ENCODE peak calls at places on chromosomes 11 and 22, in four cellular contexts. E is H1, G is GM12878, R is HepG2. N is an unnamed sample.
A peak's percentile ranks its signal among the peaks of the same experiment; 100 is the strongest.

GRCh38 chr22:50323900-50324299 is 2.9 kb downstream of the DENND6B start:
- DNase-seq in G (no peak), R (no peak), E (no peak), N (no peak)

GRCh38 chr22:37148742-37149665 is 712 bp downstream of the IL2RB start:
- DNase-seq in R (no peak), G (no peak), E (no peak), N (no peak)

GRCh38 chr22:24969588-24970301 is 17.2 kb downstream of the KIAA1671 start:
- DNase-seq in E (no peak), R (peak; percentile 60), G (no peak), N (no peak)

GRCh38 chr11:45913514-45913913 is 4.2 kb downstream of the PEX16 start:
- DNase-seq in G (no peak), E (no peak), R (no peak), N (no peak)

GRCh38 chr11:13054278-13054677 is 45.2 kb downstream of the RASSF10 start:
- DNase-seq in R (no peak), E (no peak), G (no peak), N (no peak)

GRCh38 chr22:30781271-30781875 is 86.7 kb downstream of the OSBP2 start:
- DNase-seq in G (no peak), R (no peak), E (no peak), N (no peak)

GRCh38 chr11:69905611-69906452 is 86.6 kb upstream of the FGF3 start:
- DNase-seq in R (no peak), E (no peak), G (no peak), N (no peak)

GRCh38 chr11:117827521-117828511 is 3.3 kb upstream of the FXYD2 start:
- DNase-seq in E (peak; percentile 33), R (no peak), G (no peak), N (no peak)

GRCh38 chr11:60265373-60266214 is 14.9 kb upstream of the MS4A4A start:
- DNase-seq in E (no peak), G (peak; percentile 44), R (peak; percentile 8), N (peak; percentile 22)

GRCh38 chr11:86991341-86991740 is 36.1 kb upstream of the FZD4 start:
- DNase-seq in R (no peak), G (no peak), E (no peak), N (no peak)

GRCh38 chr11:64265176-64266160 is 14.1 kb downstream of the PLCB3 start:
- DNase-seq in E (no peak), R (no peak), G (no peak), N (no peak)

GRCh38 chr11:70082829-70083228 is 4.7 kb downstream of the ANO1 start:
- DNase-seq in E (no peak), G (no peak), R (no peak), N (no peak)

GRCh38 chr22:31680764-31681624 is 19.0 kb upstream of the PISD start:
- DNase-seq in E (no peak), G (no peak), R (no peak), N (no peak)

DNA sequence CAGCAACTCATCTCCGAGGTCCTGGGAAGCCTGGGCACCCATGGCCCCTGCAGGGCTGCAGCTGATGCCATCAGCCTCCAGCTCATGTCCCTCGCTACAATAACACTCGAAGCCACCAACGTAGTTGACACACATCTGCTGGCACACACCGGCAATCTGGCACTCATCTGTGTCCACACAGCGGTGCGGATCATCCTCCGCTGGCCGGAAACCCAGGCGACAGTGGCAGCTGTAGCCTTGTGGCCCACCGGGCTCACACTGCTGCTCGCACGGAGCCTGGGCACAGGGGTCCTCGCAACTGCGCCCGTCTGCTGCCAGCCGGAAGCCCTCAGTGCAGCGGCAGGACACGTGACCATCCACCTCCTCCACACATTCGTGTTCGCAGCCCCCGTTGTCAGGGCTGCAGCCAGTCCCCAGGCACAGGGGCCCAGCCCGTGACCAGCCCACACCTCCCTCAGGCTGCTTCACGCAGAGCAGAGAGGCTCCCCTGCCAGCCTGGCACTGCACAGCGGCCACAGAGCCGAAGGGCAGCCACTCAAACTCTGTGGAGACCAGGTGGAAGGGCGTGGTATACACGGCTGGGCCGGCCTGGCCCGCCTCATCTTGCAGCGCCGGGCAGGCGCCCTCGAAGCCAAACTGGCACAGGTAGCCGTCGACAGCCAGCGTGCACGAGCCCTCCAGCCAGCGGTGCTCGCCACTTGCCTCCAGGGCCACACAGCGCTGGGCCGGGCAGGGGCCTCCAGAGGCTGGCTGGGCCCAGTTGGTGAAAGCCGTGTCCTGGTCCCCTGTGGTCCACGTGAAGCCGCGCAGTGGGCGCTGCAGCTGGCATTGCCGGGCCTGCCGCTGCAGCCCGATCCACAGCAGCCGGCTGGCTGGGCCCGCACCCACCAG is 678 bp downstream of the CD248 start:
- DNase-seq in G (no peak), E (no peak), R (no peak), N (no peak)
- H3K4me1 ChIP-seq in G (peaks cover 18% of the 10 kb centered on the region), E (peaks cover 19% of the 10 kb centered on the region), R (peaks cover 45% of the 10 kb centered on the region), N (peaks cover 42% of the 10 kb centered on the region)

DNA sequence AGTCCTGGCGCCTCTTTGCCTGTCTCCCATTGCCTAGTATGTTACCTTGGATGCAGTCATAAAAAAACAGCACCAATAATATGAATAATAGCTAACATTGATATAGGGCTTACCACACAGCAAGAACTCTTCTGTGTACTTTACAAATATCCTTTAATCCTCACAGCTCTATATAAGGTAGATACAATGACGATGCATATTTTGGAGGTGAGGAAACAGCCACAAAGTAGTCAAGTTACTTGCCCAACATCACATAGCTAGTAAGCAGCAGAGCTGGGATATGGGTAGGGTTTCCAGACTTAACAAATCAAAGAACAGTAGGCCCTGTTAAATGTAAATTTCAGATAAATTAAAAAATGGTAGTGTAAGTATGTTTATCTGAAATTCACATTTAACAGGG is 128.8 kb downstream of the ST3GAL4 start:
- DNase-seq in E (no peak), R (peak; percentile 11), G (no peak), N (no peak)
- TF ChIP-seq ZNF274 in E (no peak), R (no peak), G (no peak), N (no peak)

GRCh38 chr11:44694443-44694842 is 32.3 kb upstream of the TSPAN18 start:
- DNase-seq in R (no peak), G (no peak), E (no peak), N (no peak)
- TF ChIP-seq SUZ12 in R (no peak), G (no peak), E (no peak), N (no peak)

DNA sequence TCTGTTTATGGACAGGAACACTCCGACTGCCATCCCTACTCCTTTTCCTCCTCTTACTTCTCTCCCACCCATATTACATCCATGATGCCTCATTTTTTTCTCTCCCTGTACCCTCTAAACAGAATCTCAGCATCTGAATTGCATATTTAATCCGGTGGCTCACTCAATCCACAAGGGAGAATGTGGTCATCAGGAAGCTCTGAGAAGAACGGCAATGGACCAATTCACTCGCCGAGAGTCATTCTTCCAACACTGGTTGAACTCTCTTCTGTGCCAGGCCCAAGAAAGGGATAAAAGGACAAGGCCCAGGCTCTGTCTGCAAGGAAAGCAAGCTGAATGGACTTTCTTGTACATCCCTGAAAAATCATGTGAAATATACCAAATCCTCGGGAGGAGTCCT is 15.9 kb downstream of the MAP6 start:
- DNase-seq in R (no peak), G (no peak), E (no peak), N (no peak)
- H3K4me1 ChIP-seq in R (peaks cover 4% of the 10 kb centered on the region), G (peaks cover 15% of the 10 kb centered on the region), E (no peaks in the 10 kb centered on the region), N (no peaks in the 10 kb centered on the region)

DNA sequence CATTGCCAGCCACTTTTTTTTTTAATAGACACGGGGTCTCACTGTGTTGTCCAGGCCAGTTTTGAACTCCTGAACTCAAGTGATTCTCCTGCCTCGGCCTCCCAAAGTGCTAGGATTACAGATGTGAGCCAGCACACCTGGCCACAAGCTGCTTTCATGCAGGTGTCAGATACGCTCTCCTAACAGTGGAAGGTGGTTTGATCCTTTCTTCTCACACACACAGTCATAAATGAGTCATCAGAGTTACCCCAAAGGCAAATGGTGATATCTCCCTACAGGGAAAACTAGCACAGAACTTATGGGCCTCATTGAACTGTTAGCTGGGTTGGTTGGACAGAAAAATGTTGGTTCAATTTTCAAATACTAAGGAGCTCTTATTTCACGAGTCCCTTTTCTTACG is 38.2 kb upstream of the UBASH3B start:
- DNase-seq in E (no peak), G (no peak), R (no peak), N (no peak)
- TF ChIP-seq ZNF274 in E (no peak), G (no peak), R (no peak), N (no peak)

GRCh38 chr11:122491486-122491885 is 164.0 kb upstream of the UBASH3B start:
- DNase-seq in R (no peak), G (no peak), E (no peak), N (no peak)
- TF ChIP-seq SUZ12 in R (no peak), G (no peak), E (no peak), N (no peak)

GRCh38 chr22:19122143-19122751 is at the start of gene DGCR2:
- DNase-seq in R (peak; percentile 91), G (peak; percentile 66), E (peak; percentile 97), N (peak; percentile 93)
- H3K4me1 ChIP-seq in R (peaks cover 70% of the 10 kb centered on the region), G (peaks cover 24% of the 10 kb centered on the region), E (peaks cover 3% of the 10 kb centered on the region), N (peaks cover 8% of the 10 kb centered on the region)

GRCh38 chr11:57567512-57568329 is at the start of gene UBE2L6:
- DNase-seq in G (no peak), E (peak; percentile 80), R (no peak), N (no peak)

GRCh38 chr11:57566564-57567209 is 785 bp downstream of the UBE2L6 start:
- DNase-seq in G (no peak), E (no peak), R (no peak), N (no peak)

GRCh38 chr11:57568330-57568766 is 876 bp upstream of the UBE2L6 start:
- DNase-seq in G (peak; percentile 51), E (peak; percentile 97), R (peak; percentile 49), N (peak; percentile 67)

GRCh38 chr11:57566035-57566504 is 1.4 kb downstream of the UBE2L6 start:
- DNase-seq in E (no peak), G (peak; percentile 68), R (peak; percentile 46), N (no peak)

GRCh38 chr11:57567210-57567511 is 311 bp downstream of the UBE2L6 start:
- DNase-seq in E (no peak), R (no peak), G (no peak), N (no peak)
- TF ChIP-seq ZNF274 in E (no peak), R (no peak), G (no peak), N (no peak)

N was measured in NT2/D1.